ENCODE peak calls at places on chromosomes 11 and 22, in seven cellular contexts. T, M, C, J, Z, N and R are unnamed samples.

GRCh38 chr11:111526501-111526900 is 11.9 kb downstream of the HOATZ start:
- DNase-seq in T (no peak), M (peak; percentile 29), C (no peak), J (no peak), Z (peak; percentile 93), N (no peak), R (no peak)

GRCh38 chr11:2099523-2100316 is 39.5 kb downstream of the IGF2 start:
- DNase-seq in T (no peak), M (no peak), C (no peak), J (no peak), Z (no peak), N (no peak), R (no peak)

GRCh38 chr11:114354076-114354475 is 46.2 kb downstream of the C11orf71 start:
- DNase-seq in T (no peak), M (no peak), C (no peak), J (no peak), Z (peak; percentile 94), N (peak; percentile 63), R (no peak)

GRCh38 chr11:1921576-1922141 is 2.2 kb downstream of the TNNT3 start:
- DNase-seq in T (no peak), M (no peak), C (no peak), J (no peak), Z (no peak), N (no peak), R (no peak)

GRCh38 chr11:114208371-114208770 is 87.8 kb upstream of the NNMT start:
- DNase-seq in T (no peak), M (no peak), C (no peak), J (no peak), Z (no peak), N (no peak), R (no peak)

GRCh38 chr11:93033093-93033492 is 63.6 kb downstream of the MTNR1B start:
- DNase-seq in T (no peak), M (no peak), C (no peak), J (no peak), Z (no peak), N (no peak), R (no peak)

GRCh38 chr11:117387992-117388765 is 60.5 kb downstream of the CEP164 start:
- DNase-seq in T (no peak), M (no peak), C (no peak), J (no peak), Z (peak; percentile 77), N (no peak), R (no peak)

GRCh38 chr11:1946812-1947480 is at the start of gene MRPL23:
- DNase-seq in T (no peak), M (no peak), C (no peak), J (no peak), Z (no peak), N (no peak), R (no peak)

GRCh38 chr11:68932933-68933577 is 29.4 kb downstream of the IGHMBP2 start:
- DNase-seq in T (no peak), M (no peak), C (no peak), J (no peak), Z (no peak), N (no peak), R (no peak)

GRCh38 chr11:46278387-46279173 is 1.1 kb downstream of the CREB3L1 start:
- DNase-seq in T (no peak), M (no peak), C (no peak), J (no peak), Z (peak; percentile 59), N (peak; percentile 84), R (no peak)

GRCh38 chr11:31214337-31214736 is 155.2 kb downstream of the DCDC1 start:
- DNase-seq in T (no peak), M (no peak), C (no peak), J (no peak), Z (no peak), N (no peak), R (no peak)

GRCh38 chr11:103541186-103541795 is 432.1 kb downstream of the DYNC2H1 start:
- DNase-seq in T (no peak), M (no peak), C (no peak), J (no peak), Z (no peak), N (no peak), R (no peak)

GRCh38 chr11:61679893-61680621 is at the start of gene DAGLA:
- DNase-seq in T (no peak), M (peak; percentile 66), C (no peak), J (peak; percentile 49), Z (peak; percentile 43), N (peak; percentile 97), R (no peak)

GRCh38 chr22:44822479-44822878 is 70.1 kb downstream of the ARHGAP8 start:
- DNase-seq in T (no peak), M (no peak), C (no peak), J (no peak), Z (no peak), N (no peak), R (no peak)

GRCh38 chr11:115657586-115657985 is 153.4 kb upstream of the CADM1 start:
- DNase-seq in T (no peak), M (no peak), C (no peak), J (no peak), Z (peak; percentile 70), N (no peak), R (no peak)

GRCh38 chr22:46317646-46318045 is 17.9 kb upstream of the TRMU start:
- DNase-seq in T (no peak), M (no peak), C (no peak), J (no peak), Z (no peak), N (no peak), R (no peak)

GRCh38 chr11:96942855-96943254 is 553.0 kb downstream of the JRKL start:
- DNase-seq in T (no peak), M (no peak), C (no peak), J (no peak), Z (no peak), N (no peak), R (no peak)

DNA sequence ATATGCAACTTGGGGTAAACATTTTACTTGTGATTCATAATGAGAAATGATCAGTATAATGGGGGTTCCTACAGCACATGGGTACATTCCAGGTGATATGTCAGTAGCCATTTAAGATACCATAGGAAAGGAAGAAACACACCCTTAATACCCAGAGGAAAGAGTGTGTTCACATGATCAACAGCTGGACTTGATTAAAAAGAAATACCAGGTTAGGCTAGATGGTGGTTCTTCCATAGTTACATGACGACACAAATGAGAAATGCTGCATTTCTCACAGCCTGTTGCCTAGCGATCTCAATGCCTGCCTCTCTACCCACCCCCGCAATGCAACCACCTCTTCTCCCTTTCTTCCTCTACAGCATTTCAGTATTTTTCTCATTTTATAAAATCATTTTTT is 96.8 kb downstream of the TTC28 start:
- DNase-seq in T (no peak), M (no peak), C (no peak), J (no peak), Z (peak; percentile 81), N (no peak), R (no peak)
- TF ChIP-seq CEBPB in T (no peak), M (no peak), C (no peak), J (no peak), Z (no peak), N (no peak), R (no peak)

DNA sequence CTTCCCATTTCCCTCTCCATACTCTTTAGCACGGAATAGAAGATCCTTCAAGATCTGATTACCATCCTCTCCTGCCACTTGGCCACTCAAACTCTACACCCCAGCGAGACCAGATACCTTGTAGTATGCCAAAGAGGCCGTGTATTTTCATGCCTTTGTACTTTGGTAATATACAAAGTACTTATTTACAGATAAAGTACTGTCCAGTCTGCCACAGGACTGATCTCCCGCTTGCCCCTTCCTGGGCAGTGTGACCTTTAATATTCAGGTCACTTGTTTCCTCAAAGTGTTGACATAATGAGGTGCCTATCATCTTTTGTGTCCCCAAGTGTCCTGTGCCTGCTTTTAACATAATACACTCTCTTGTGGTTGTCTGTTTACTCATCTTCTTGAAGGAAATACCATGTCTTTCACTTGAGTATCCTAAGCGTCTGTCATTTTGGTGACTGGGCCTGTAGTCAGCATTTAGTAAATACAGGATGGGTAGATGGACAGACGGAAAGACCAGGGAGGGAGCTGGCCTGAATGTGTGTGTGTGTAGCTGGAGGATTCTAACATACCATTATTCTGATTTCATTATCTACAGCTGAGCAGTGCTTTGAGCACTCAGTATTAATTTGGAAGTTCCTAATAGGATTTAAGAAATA is 137.4 kb downstream of the NAV2 start:
- DNase-seq in T (no peak), M (no peak), C (no peak), J (no peak), Z (peak; percentile 25), N (no peak), R (no peak)
- TF ChIP-seq CEBPB in T (no peak), M (no peak), C (no peak), J (no peak), Z (no peak), N (no peak), R (no peak)

GRCh38 chr22:25722223-25723015 is 19.6 kb upstream of the MYO18B start:
- DNase-seq in T (no peak), M (no peak), C (no peak), J (no peak), Z (no peak), N (no peak), R (no peak)
- TF ChIP-seq CEBPB in T (no peak), M (no peak), C (no peak), J (no peak), Z (no peak), N (no peak), R (no peak)

GRCh38 chr22:23001463-23001862 is 68.9 kb upstream of the GNAZ start:
- DNase-seq in T (no peak), M (no peak), C (no peak), J (no peak), Z (no peak), N (no peak), R (no peak)
- TF ChIP-seq CEBPB in T (no peak), M (no peak), C (no peak), J (no peak), Z (no peak), N (no peak), R (no peak)

DNA sequence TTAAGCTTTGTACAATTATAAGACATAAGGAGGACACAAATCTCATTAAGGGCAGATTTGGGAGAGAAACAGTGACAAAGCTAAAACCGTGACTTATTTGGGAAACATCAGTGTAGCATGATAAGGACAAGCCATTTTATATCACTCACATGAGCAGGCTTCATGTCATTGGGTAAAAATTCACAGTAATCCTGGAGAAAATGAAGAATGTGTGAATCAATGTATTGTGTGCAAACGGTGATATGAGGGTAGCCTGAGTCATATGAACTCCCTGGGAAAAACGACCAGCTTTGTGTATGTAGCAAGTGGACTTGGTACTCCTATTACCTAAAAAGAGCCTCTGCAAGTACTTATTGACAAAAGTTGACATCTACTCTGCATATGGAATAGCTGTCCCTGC is 6.0 kb upstream of the TRIM34 start:
- DNase-seq in T (no peak), M (no peak), C (no peak), J (peak; percentile 49), Z (peak; percentile 97), N (no peak), R (no peak)
- TF ChIP-seq CEBPB in T (no peak), M (no peak), C (no peak), J (no peak), Z (peak; percentile 74), N (no peak), R (no peak)